ENCODE peak calls at places on chromosomes 11 and 22, in four cellular contexts. X is HepG2, A is GM12878, T is K562. Q is an unnamed sample.

GRCh38 chr11:72088076-72088806 is 7.6 kb downstream of the LRRC51 start:
- DNase-seq in X (no peak), T (peak), A (no peak), Q (no peak)

GRCh38 chr11:75424396-75424795 is 8.6 kb downstream of the KLHL35 start:
- DNase-seq in X (no peak), T (no peak), A (no peak), Q (no peak)

GRCh38 chr11:1546536-1547466 is 25.3 kb downstream of the DUSP8 start:
- DNase-seq in X (no peak), T (peak), A (no peak), Q (peak)

GRCh38 chr22:50009251-50009650 is 3.3 kb downstream of the IL17REL start:
- DNase-seq in T (no peak), X (no peak), A (no peak), Q (no peak)

GRCh38 chr11:110463153-110463552 is 33.4 kb downstream of the FDX1 start:
- DNase-seq in A (no peak), T (peak), X (no peak), Q (peak)

GRCh38 chr11:105236631-105237030 is 97.1 kb upstream of the CARD18 start:
- DNase-seq in X (no peak), T (no peak), A (no peak), Q (peak)

GRCh38 chr11:38667359-38667758 is 2069.3 kb upstream of the RAG2 start:
- DNase-seq in T (no peak), A (no peak), X (no peak), Q (no peak)

GRCh38 chr22:26556904-26557303 is 33.0 kb downstream of the TPST2 start:
- DNase-seq in A (no peak), X (no peak), T (no peak), Q (no peak)

GRCh38 chr11:69874984-69875673 is 55.9 kb upstream of the FGF3 start:
- DNase-seq in T (no peak), A (no peak), X (no peak), Q (no peak)

GRCh38 chr22:45036154-45036553 is 26.3 kb upstream of the PHF21B start:
- DNase-seq in A (no peak), T (no peak), X (no peak), Q (peak)

GRCh38 chr11:23318670-23319069 is 458.4 kb upstream of the CCDC179 start:
- DNase-seq in X (no peak), T (no peak), A (no peak), Q (no peak)

DNA sequence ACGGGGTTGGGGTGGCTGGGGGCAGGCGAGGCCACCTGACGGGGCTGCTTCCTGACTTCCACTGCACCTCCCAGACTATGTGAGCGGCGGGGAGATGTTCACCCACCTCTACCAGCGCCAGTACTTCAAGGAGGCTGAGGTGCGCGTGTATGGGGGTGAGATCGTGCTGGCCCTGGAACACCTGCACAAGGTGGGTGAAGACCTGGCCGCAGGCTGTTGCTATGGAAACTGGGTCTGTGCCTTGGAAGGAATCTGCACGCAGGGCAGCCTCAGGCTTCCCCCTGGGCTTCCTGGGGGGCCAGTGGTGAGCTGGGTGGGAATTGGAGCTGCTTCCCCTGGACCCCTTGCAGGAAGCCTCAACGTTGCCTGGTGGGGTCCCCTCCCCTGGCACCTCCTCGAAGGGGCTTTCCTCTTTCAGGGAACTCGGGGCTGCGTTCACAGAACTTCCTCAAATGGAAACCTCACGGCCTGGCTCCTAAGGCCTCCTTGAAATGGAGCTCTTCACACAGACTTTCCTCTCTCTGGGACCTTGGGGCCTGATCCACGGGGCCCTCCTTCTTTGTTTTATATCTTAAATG is 1.5 kb downstream of the RPS6KA4 start:
- DNase-seq in X (no peak), T (no peak), A (no peak), Q (no peak)
- TF ChIP-seq POLR2A in X (no peak), T (no peak), A (no peak), Q (no peak)

DNA sequence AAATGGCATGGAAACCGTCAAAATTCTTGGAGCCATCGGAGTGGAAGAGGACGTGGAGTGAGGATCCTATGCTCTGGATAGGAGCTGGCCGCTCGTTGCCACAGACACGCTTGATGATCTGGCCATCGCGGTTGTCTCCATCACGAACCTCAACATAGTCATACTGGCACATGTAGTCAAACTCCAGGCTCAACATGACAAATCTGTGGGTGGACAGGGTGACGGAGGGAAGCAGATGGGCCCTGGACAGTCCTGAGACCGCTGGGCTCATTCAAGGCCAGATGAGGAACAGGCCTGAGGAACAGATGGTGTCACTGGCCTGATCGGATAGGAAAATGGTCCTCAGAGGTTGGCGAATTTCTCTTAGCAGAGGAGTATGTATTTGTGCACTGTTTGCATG is 51.3 kb upstream of the SLC1A2 start:
- DNase-seq in T (no peak), A (no peak), X (no peak), Q (no peak)
- H3K4me2 ChIP-seq in T (no peak), A (no peak), X (no peak), Q (no peak)

GRCh38 chr11:59191899-59192298 is 20.0 kb downstream of the DTX4 start:
- DNase-seq in X (no peak), A (no peak), T (no peak), Q (no peak)

GRCh38 chr11:59195596-59195995 is 17.1 kb downstream of the MPEG1 start:
- DNase-seq in A (no peak), T (no peak), X (no peak), Q (no peak)

GRCh38 chr11:59191095-59191494 is 19.2 kb downstream of the DTX4 start:
- DNase-seq in A (no peak), T (no peak), X (peak), Q (no peak)

GRCh38 chr11:59192446-59193020 is 20.2 kb downstream of the MPEG1 start:
- DNase-seq in X (no peak), A (no peak), T (no peak), Q (no peak)

GRCh38 chr11:59193741-59194140 is 19.0 kb downstream of the MPEG1 start:
- DNase-seq in A (no peak), T (no peak), X (no peak), Q (no peak)
- TF ChIP-seq MXI1 in A (no peak), T (no peak), X (no peak), Q (no peak)

DNA sequence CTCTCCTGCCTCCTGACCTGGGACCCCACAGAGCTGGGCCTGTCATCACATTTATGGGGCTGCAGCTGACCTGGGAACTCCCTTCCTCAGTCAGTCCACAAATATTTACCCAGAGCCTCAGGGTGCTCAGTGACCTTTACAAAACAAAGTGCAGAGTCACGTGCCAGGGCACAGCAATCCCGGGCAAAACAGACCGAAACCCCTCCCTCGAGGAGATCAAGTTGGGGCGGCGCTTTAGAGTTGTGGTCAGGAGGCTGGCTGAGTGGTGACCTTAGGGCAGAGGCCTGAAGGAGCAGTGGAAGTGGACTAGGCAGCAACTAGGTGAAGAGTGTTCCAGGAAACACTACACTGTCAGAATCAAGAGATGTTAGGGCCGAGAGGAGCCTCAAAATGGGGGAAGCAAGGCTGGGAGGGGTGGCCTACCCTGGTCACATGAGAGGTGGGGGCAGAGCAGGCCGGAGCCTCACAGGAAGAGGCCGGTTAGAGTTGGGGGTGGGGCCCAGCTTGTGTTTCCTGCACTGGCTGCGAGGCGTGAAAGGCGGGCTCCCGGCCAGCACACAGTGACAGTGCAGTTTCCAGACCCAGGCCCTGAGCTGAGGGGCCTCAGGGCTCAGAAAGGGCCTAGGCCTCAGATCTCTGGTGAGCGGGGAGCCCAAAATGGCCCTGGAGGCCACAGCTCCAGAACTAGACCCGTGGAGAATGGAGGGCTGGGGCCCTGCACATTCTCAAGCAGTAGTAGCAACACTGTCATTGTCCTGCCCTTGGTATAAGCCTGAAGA is 3.7 kb upstream of the NEAT1 start:
- DNase-seq in X (peak), T (peak), A (peak), Q (peak)
- TF ChIP-seq POLR2A in X (peak), T (peak), A (peak), Q (peak)

GRCh38 chr22:35552846-35553245 is 12.2 kb downstream of the RASD2 start:
- DNase-seq in A (no peak), X (no peak), T (no peak), Q (no peak)
- H3K4me2 ChIP-seq in A (no peak), X (peak), T (peak), Q (no peak)

GRCh38 chr22:48345631-48346030 is 1482.0 kb downstream of the BRD1 start:
- DNase-seq in T (no peak), A (no peak), X (no peak), Q (no peak)

GRCh38 chr22:48346911-48347310 is 1480.8 kb downstream of the BRD1 start:
- DNase-seq in X (no peak), A (no peak), T (no peak), Q (no peak)

GRCh38 chr22:48348855-48349254 is 1478.8 kb downstream of the BRD1 start:
- DNase-seq in X (no peak), A (no peak), T (no peak), Q (no peak)

GRCh38 chr22:48347311-48347710 is 1480.4 kb downstream of the BRD1 start:
- DNase-seq in T (no peak), A (no peak), X (no peak), Q (no peak)

GRCh38 chr22:48346311-48346710 is 1481.4 kb downstream of the BRD1 start:
- DNase-seq in T (no peak), X (no peak), A (no peak), Q (no peak)
- TF ChIP-seq MXI1 in T (no peak), X (no peak), A (no peak), Q (no peak)

GRCh38 chr11:119169272-119169719 is 771 bp downstream of the NLRX1 start:
- DNase-seq in A (no peak), T (no peak), X (peak), Q (no peak)
- TF ChIP-seq POLR2A in A (no peak), T (no peak), X (peak), Q (no peak)

GRCh38 chr11:82794490-82794889 is 60.8 kb upstream of the FAM181B start:
- DNase-seq in A (no peak), X (no peak), T (no peak), Q (no peak)

GRCh38 chr11:82792319-82792718 is 58.7 kb upstream of the FAM181B start:
- DNase-seq in A (no peak), T (no peak), X (no peak), Q (no peak)

GRCh38 chr11:82792822-82793569 is 59.3 kb upstream of the FAM181B start:
- DNase-seq in X (no peak), T (peak), A (no peak), Q (no peak)

GRCh38 chr11:82791779-82792178 is 58.1 kb upstream of the FAM181B start:
- DNase-seq in A (no peak), T (peak), X (no peak), Q (no peak)

DNA sequence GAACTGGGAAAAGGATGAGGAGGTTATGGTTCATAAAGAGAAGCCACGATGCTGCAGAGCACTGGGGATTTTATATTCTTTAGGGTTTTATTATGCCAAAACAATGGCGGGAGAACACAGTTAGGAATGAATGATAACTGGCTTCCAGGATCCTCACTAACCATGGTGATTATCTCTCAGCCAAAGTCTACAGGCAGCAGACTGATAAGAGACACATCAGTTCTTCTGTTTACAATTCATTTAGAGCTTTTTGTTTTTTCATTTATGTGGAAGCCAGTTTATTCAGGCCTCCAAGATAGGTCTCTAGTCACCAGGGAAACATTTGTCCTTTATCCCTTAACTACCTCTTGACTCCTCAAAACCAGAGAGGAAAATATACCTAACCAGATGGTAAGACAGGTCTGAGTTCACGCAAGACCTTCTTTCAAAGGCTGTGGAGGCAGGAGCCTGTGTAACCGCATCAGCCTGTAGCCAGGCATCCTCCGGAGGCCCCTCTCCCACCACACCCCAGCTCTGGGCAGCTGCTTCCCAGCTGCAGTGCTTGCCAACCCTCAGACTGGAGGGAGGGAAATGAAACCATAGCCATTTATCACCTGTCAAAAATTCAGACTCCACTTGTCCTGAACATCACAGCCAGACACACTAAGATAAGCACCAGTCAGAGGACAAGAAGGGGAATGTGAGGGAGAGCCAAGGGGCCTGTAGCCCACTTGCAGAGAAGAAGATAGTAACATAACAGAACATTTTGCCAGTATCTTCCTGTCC is 57.2 kb upstream of the FAM181B start:
- DNase-seq in A (no peak), T (peak), X (no peak), Q (no peak)
- H3K4me2 ChIP-seq in A (no peak), T (peak), X (no peak), Q (no peak)

GRCh38 chr11:115303304-115303703 is 200.9 kb downstream of the CADM1 start:
- DNase-seq in A (no peak), T (no peak), X (no peak), Q (no peak)
- TF ChIP-seq MXI1 in A (no peak), T (no peak), X (no peak), Q (no peak)

DNA sequence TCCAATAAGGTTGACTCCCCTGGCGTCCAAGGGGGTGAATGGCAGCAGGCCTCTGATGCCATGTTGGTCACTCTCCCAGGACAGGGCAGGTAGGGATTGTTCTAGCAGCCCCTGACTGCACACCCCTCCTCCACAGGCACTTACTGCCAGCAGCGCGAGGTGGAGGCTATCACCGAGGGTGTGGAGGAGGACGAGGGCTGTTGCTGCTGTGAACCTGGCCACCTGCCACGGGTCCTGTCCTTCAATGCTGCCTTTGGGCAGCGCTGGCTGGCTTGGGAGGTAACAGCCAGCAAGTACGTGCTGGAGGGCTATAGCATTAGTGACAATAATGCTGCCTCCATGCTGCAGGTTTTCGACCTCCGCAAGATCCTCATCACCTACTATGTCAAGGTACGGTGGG is 7.7 kb upstream of the SIPA1 start:
- DNase-seq in A (no peak), T (no peak), X (no peak), Q (no peak)
- TF ChIP-seq POLR2A in A (peak), T (no peak), X (no peak), Q (no peak)